ENCODE peak calls at places on chromosome 15, in ten cellular contexts. G is HFFc6; C is activated CD8-positive, alpha-beta T cell treated with anti-CD3 and anti-CD28 coated beads for 36 hours; Q is psoas muscle; U is HFF-Myc; W is endothelial cell of umbilical vein; M is stomach; N is AG04450; P is GM12878; K is lower lobe of right lung. F is an unnamed sample.

GRCh38 chr15:37101634-37102314 is 1.4 kb upstream of the MEIS2 start:
- DNase-seq in G (peak), C (peak), Q (peak), U (no peak), W (peak), M (peak), N (no peak), P (no peak), K (peak), F (peak)

GRCh38 chr15:51024735-51025453 is 69.8 kb downstream of the TNFAIP8L3 start:
- DNase-seq in G (no peak), C (no peak), Q (peak), U (no peak), W (no peak), M (no peak), N (no peak), P (no peak), K (no peak), F (no peak)

GRCh38 chr15:57234156-57234555 is 142.1 kb upstream of the CGNL1 start:
- DNase-seq in G (no peak), C (no peak), Q (no peak), U (no peak), W (no peak), M (no peak), N (no peak), P (no peak), K (no peak), F (no peak)

GRCh38 chr15:94080416-94080815 is 150.9 kb upstream of the MCTP2 start:
- DNase-seq in G (peak), C (peak), Q (peak), U (peak), W (no peak), M (no peak), N (no peak), P (no peak), K (no peak), F (peak)

GRCh38 chr15:88845616-88846015 is 42.4 kb downstream of the ACAN start:
- DNase-seq in G (no peak), C (no peak), Q (no peak), U (no peak), W (no peak), M (no peak), N (no peak), P (no peak), K (no peak), F (no peak)

GRCh38 chr15:96273317-96274086 is 57.0 kb upstream of the NR2F2 start:
- DNase-seq in G (peak), C (peak), Q (no peak), U (peak), W (peak), M (no peak), N (peak), P (peak), K (no peak), F (no peak)

GRCh38 chr15:23642413-23643044 is 5.1 kb downstream of the MAGEL2 start:
- DNase-seq in G (peak), C (peak), Q (peak), U (peak), W (peak), M (peak), N (peak), P (no peak), K (peak), F (peak)

GRCh38 chr15:50864876-50865275 is 43.6 kb upstream of the AP4E1 start:
- DNase-seq in G (no peak), C (no peak), Q (no peak), U (no peak), W (no peak), M (no peak), N (no peak), P (no peak), K (no peak), F (no peak)

GRCh38 chr15:74060251-74060650 is 22.1 kb downstream of the GOLGA6A start:
- DNase-seq in G (no peak), C (no peak), Q (no peak), U (no peak), W (no peak), M (no peak), N (no peak), P (no peak), K (no peak), F (no peak)

GRCh38 chr15:49225572-49226281 is 55.7 kb downstream of the GALK2 start:
- DNase-seq in G (peak), C (no peak), Q (no peak), U (no peak), W (peak), M (peak), N (no peak), P (no peak), K (no peak), F (peak)
- TF ChIP-seq CTCF in G (peak), C (no peak), Q (no peak), U (peak), W (peak), M (no peak), N (peak), P (peak), K (no peak), F (peak)

GRCh38 chr15:78034495-78035191 is 42.9 kb downstream of the TBC1D2B start:
- DNase-seq in G (no peak), C (peak), Q (peak), U (no peak), W (peak), M (peak), N (no peak), P (peak), K (peak), F (no peak)

GRCh38 chr15:78037328-78037727 is 40.2 kb downstream of the TBC1D2B start:
- DNase-seq in G (no peak), C (no peak), Q (no peak), U (no peak), W (no peak), M (no peak), N (no peak), P (no peak), K (no peak), F (no peak)

GRCh38 chr15:78037779-78038305 is 39.7 kb downstream of the TBC1D2B start:
- DNase-seq in G (no peak), C (no peak), Q (no peak), U (no peak), W (no peak), M (no peak), N (no peak), P (no peak), K (no peak), F (no peak)

GRCh38 chr15:78035319-78035718 is 42.2 kb downstream of the TBC1D2B start:
- DNase-seq in G (no peak), C (peak), Q (no peak), U (no peak), W (peak), M (peak), N (no peak), P (no peak), K (no peak), F (no peak)

DNA sequence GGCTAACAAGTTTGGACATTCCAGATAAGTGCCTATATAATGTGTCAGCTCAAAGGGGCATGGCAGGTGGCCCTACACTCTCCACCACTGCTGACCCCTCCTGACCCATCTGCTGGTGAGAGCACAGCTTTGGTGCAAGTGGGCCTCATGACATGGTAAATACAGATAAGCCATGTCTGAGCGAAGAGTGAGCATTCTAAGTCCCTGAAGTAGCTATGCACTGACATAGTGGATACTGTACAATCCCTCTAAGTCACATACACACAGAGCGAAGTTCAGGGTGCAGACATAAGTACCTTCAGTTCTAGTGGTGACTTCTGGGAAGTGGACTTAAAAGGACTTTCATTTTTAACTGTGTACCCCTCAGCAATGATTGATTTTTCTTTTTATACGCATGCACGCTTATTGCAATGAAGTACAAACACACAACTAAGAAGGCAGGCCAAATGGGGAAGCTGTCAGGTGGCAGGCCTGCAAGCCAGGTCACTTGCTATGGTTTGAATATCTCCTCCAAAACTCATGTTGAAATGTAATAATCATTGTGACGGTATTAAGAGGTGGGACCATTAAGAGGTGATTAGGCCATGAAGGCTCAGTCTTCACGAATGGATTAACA is 41.5 kb downstream of the TBC1D2B start:
- DNase-seq in G (no peak), C (no peak), Q (no peak), U (no peak), W (no peak), M (no peak), N (no peak), P (no peak), K (no peak), F (no peak)
- TF ChIP-seq CTCF in G (no peak), C (no peak), Q (no peak), U (no peak), W (no peak), M (no peak), N (no peak), P (no peak), K (no peak), F (no peak)

GRCh38 chr15:98855067-98855814 is 152.4 kb downstream of the PGPEP1L start:
- DNase-seq in G (no peak), C (no peak), Q (no peak), U (no peak), W (no peak), M (no peak), N (no peak), P (no peak), K (no peak), F (no peak)
- TF ChIP-seq CTCF in G (no peak), C (no peak), Q (no peak), U (no peak), W (no peak), M (no peak), N (no peak), P (no peak), K (no peak), F (no peak)

GRCh38 chr15:68797589-68798377 is 22.9 kb downstream of the ANP32A start:
- DNase-seq in G (no peak), C (peak), Q (no peak), U (no peak), W (no peak), M (no peak), N (no peak), P (no peak), K (no peak), F (no peak)
- TF ChIP-seq CTCF in G (no peak), C (no peak), Q (no peak), U (no peak), W (no peak), M (no peak), N (no peak), P (no peak), K (no peak), F (no peak)

DNA sequence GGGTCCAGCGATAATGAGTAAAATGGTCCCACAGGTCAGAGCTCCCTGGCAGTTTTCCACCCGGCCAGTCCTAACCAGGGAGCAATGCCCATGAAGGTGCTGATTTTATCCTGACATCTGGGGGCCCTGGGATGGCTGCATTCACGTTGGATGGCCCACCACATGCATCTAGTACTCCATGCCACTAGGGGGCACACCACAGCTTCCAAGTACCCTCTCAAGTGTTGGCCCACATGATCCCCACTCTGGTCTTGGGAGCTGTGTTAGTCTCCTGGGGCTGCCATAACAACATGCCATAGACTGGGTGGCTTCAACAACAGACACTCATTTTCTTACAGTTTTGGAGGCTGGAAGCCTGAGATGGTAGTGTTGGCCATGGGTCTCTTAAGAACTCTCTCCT is 225.5 kb downstream of the SLCO3A1 start:
- DNase-seq in G (no peak), C (peak), Q (no peak), U (no peak), W (no peak), M (no peak), N (no peak), P (no peak), K (no peak), F (peak)
- TF ChIP-seq CTCF in G (peak), C (peak), Q (no peak), U (peak), W (peak), M (no peak), N (peak), P (peak), K (peak), F (peak)